ENCODE peak calls at places on chromosomes 16 and 17, in nine cellular contexts. A is WERI-Rb-1; U is mesendoderm; F is PC-9; K is IMR-90; Z is esophagus squamous epithelium; L is CD8-positive, alpha-beta memory T cell; X is dorsolateral prefrontal cortex; I is GM23248. W is an unnamed sample.
A peak's percentile ranks its signal among the peaks of the same experiment; 100 is the strongest.

GRCh38 chr16:19330801-19331484 is 45.4 kb downstream of the CLEC19A start:
- DNase-seq in A (no peak), U (peak; percentile 74), F (peak; percentile 73), K (peak; percentile 33), Z (no peak), L (no peak), X (peak; percentile 45), I (peak; percentile 78), W (peak; percentile 79)

GRCh38 chr17:58643147-58643546 is 48.7 kb downstream of the TEX14 start:
- DNase-seq in A (no peak), U (no peak), F (no peak), K (peak; percentile 86), Z (no peak), L (no peak), X (no peak), I (peak; percentile 72), W (peak; percentile 85)

GRCh38 chr17:17015221-17015620 is 27.0 kb upstream of the MPRIP start:
- DNase-seq in A (no peak), U (no peak), F (no peak), K (no peak), Z (no peak), L (no peak), X (no peak), I (no peak), W (no peak)

GRCh38 chr16:57091990-57092785 is at the start of gene CPNE2:
- DNase-seq in A (peak; percentile 71), U (peak; percentile 45), F (peak; percentile 56), K (peak; percentile 34), Z (no peak), L (no peak), X (peak; percentile 58), I (peak; percentile 64), W (no peak)

GRCh38 chr16:51807551-51807950 is 656.5 kb upstream of the SALL1 start:
- DNase-seq in A (no peak), U (no peak), F (no peak), K (no peak), Z (no peak), L (no peak), X (no peak), I (no peak), W (peak; percentile 18)

GRCh38 chr17:7807206-7807605 is 26.8 kb upstream of the KDM6B start:
- DNase-seq in A (no peak), U (no peak), F (no peak), K (no peak), Z (no peak), L (no peak), X (no peak), I (no peak), W (no peak)

GRCh38 chr16:56789360-56789759 is 59.4 kb downstream of the NUP93 start:
- DNase-seq in A (peak; percentile 67), U (peak; percentile 40), F (peak; percentile 55), K (peak; percentile 60), Z (no peak), L (no peak), X (peak; percentile 66), I (peak; percentile 60), W (peak; percentile 60)

GRCh38 chr16:49150341-49150740 is 131.3 kb downstream of the CBLN1 start:
- DNase-seq in A (no peak), U (no peak), F (no peak), K (no peak), Z (no peak), L (no peak), X (no peak), I (no peak), W (no peak)

GRCh38 chr17:44374306-44375195 is 10.9 kb upstream of the FAM171A2 start:
- DNase-seq in A (peak; percentile 52), U (peak; percentile 90), F (no peak), K (peak; percentile 15), Z (no peak), L (no peak), X (no peak), I (no peak), W (peak; percentile 19)

GRCh38 chr17:79942591-79943353 is 92.9 kb downstream of the TBC1D16 start:
- DNase-seq in A (peak; percentile 6), U (no peak), F (no peak), K (peak; percentile 18), Z (no peak), L (peak; percentile 27), X (peak; percentile 23), I (no peak), W (no peak)

GRCh38 chr17:28599311-28600184 is 723 bp upstream of the SPAG5 start:
- DNase-seq in A (no peak), U (no peak), F (no peak), K (peak; percentile 94), Z (no peak), L (peak; percentile 65), X (peak; percentile 57), I (peak; percentile 96), W (peak; percentile 89)

GRCh38 chr16:2210386-2211365 is at the start of gene BRICD5:
- DNase-seq in A (peak; percentile 90), U (peak; percentile 47), F (no peak), K (peak; percentile 19), Z (no peak), L (no peak), X (no peak), I (no peak), W (no peak)

GRCh38 chr17:31487648-31488263 is 96.3 kb downstream of the RAB11FIP4 start:
- DNase-seq in A (peak; percentile 90), U (peak; percentile 96), F (peak; percentile 94), K (peak; percentile 16), Z (peak; percentile 67), L (peak; percentile 93), X (peak; percentile 93), I (peak; percentile 71), W (peak; percentile 77)

GRCh38 chr17:4199818-4200402 is 56.9 kb downstream of the CYB5D2 start:
- DNase-seq in A (no peak), U (peak; percentile 67), F (peak; percentile 19), K (peak; percentile 42), Z (no peak), L (peak; percentile 15), X (no peak), I (peak; percentile 72), W (peak; percentile 21)

GRCh38 chr17:82023447-82024241 is 539 bp downstream of the LRRC45 start:
- DNase-seq in A (peak; percentile 60), U (peak; percentile 49), F (peak; percentile 45), K (peak; percentile 8), Z (no peak), L (peak; percentile 14), X (no peak), I (peak; percentile 56), W (no peak)

GRCh38 chr17:61503961-61504360 is 51.7 kb downstream of the TBX4 start:
- DNase-seq in A (no peak), U (no peak), F (no peak), K (no peak), Z (no peak), L (no peak), X (no peak), I (no peak), W (no peak)

GRCh38 chr17:47731396-47731795 is 1.6 kb upstream of the TBX21 start:
- DNase-seq in A (no peak), U (no peak), F (no peak), K (no peak), Z (no peak), L (no peak), X (no peak), I (no peak), W (no peak)
- H3K27me3 ChIP-seq in A (peaks cover 12% of the 10 kb centered on the region), U (peaks cover 16% of the 10 kb centered on the region), F (peaks cover 69% of the 10 kb centered on the region), K (peaks cover 94% of the 10 kb centered on the region), Z (peaks cover 97% of the 10 kb centered on the region), L (no peaks in the 10 kb centered on the region), X (peaks cover 29% of the 10 kb centered on the region), I (peaks cover 65% of the 10 kb centered on the region), W (peaks cover 38% of the 10 kb centered on the region)

DNA sequence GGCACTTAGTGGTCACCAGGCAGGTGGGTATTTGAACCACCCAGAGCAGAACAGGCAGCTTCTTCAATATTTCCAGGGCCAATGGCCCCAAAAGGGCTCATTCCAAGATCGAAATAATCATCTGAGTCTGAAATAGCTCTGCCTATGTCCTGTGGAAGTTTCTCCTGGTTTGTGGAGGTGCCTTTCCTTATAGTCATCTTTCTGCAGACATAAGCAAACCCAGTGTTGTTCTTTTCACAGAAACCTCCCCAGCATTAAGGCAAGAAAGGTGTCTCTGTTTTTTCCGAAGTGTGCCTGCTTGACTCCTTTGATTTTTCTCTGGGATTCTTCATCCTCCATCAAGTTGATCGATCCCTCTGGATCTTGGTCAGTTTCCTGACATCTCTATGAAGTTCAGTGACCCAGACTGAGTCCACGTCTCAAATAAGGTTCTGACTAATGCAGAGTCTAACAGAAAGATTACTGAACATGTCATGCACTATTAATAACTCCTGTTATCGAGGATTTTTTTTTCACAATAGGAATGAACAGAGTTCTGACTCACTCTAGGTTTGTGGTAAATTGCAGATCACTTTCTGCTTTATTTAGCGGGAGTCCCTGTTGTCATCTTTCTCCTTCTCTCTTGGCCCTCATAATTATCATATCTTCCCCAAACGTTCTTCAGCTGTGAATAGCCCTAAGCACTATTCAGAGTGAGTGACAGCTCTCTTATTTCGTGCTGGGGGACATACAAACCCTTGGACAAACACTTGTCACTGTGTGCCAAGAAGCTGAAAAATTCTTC is 1.5 kb downstream of the LRRC3C start:
- DNase-seq in A (no peak), U (no peak), F (peak; percentile 18), K (peak; percentile 96), Z (no peak), L (no peak), X (no peak), I (peak; percentile 97), W (peak; percentile 97)
- H3K4me3 ChIP-seq in A (no peak overlapping the region), U (no peak overlapping the region), F (no peak overlapping the region), K (peak overlapping the region; percentile 17), Z (no peak overlapping the region), L (no peak overlapping the region), X (peak overlapping the region; percentile 83), I (peak overlapping the region; percentile 98), W (no peak overlapping the region)

GRCh38 chr17:50562266-50563094 is 2.0 kb downstream of the CACNA1G start:
- DNase-seq in A (no peak), U (peak; percentile 50), F (no peak), K (no peak), Z (no peak), L (no peak), X (no peak), I (peak; percentile 37), W (no peak)
- H3K27me3 ChIP-seq in A (no peaks in the 10 kb centered on the region), U (peaks cover 3% of the 10 kb centered on the region), F (peaks cover 37% of the 10 kb centered on the region), K (peaks cover 81% of the 10 kb centered on the region), Z (peaks cover 99% of the 10 kb centered on the region), L (peaks cover 57% of the 10 kb centered on the region), X (no peaks in the 10 kb centered on the region), I (peaks cover 6% of the 10 kb centered on the region), W (peaks cover 56% of the 10 kb centered on the region)

GRCh38 chr16:86874141-86874540 is 295.8 kb downstream of the FOXL1 start:
- DNase-seq in A (peak; percentile 41), U (peak; percentile 42), F (peak; percentile 2), K (no peak), Z (no peak), L (no peak), X (no peak), I (peak; percentile 41), W (peak; percentile 7)

GRCh38 chr16:86868746-86869145 is 290.4 kb downstream of the FOXL1 start:
- DNase-seq in A (no peak), U (no peak), F (no peak), K (no peak), Z (no peak), L (no peak), X (no peak), I (no peak), W (no peak)

GRCh38 chr16:86869288-86870022 is 291.1 kb downstream of the FOXL1 start:
- DNase-seq in A (no peak), U (no peak), F (no peak), K (no peak), Z (no peak), L (no peak), X (no peak), I (no peak), W (no peak)

GRCh38 chr16:86872833-86873232 is 294.5 kb downstream of the FOXL1 start:
- DNase-seq in A (no peak), U (peak; percentile 81), F (no peak), K (no peak), Z (no peak), L (no peak), X (no peak), I (no peak), W (no peak)

GRCh38 chr16:86872126-86872525 is 293.8 kb downstream of the FOXL1 start:
- DNase-seq in A (no peak), U (no peak), F (no peak), K (no peak), Z (no peak), L (no peak), X (no peak), I (no peak), W (no peak)
- H3K4me3 ChIP-seq in A (no peak overlapping the region), U (no peak overlapping the region), F (no peak overlapping the region), K (no peak overlapping the region), Z (no peak overlapping the region), L (no peak overlapping the region), X (no peak overlapping the region), I (no peak overlapping the region), W (no peak overlapping the region)

W was measured in bronchial epithelial cell.